ENCODE peak calls at places on chromosomes 11 and 22, in five cellular contexts. N is body of pancreas; B is CD8-positive, alpha-beta T cell; G is GM23338; Q is stimulated activated CD4-positive, alpha-beta T cell treated with anti-CD3 and anti-CD28 coated beads, Interleukin-12 subunit alpha, Interleukin-12 subunit beta, amount 100 ng/mL, for 4 hours. Y is an unnamed sample.

GRCh38 chr11:17703951-17704350 is 15.4 kb upstream of the MYOD1 start:
- DNase-seq in G (peak), B (no peak), Q (no peak), N (no peak), Y (peak)

GRCh38 chr11:73001615-73002014 is 140.5 kb downstream of the FCHSD2 start:
- DNase-seq in Q (no peak), B (no peak), N (peak), G (no peak), Y (no peak)

GRCh38 chr11:95485115-95485900 is 254.3 kb upstream of the SESN3 start:
- DNase-seq in G (no peak), B (no peak), N (no peak), Q (no peak), Y (peak)

GRCh38 chr22:24938741-24939341 is 7.7 kb downstream of the LHFPL7 start:
- DNase-seq in N (peak), Q (no peak), B (peak), G (peak), Y (peak)

GRCh38 chr11:111064118-111064517 is 181.4 kb upstream of the POU2AF2 start:
- DNase-seq in Q (no peak), G (no peak), N (no peak), B (no peak), Y (no peak)

GRCh38 chr11:116167706-116168458 is 604.9 kb downstream of the BUD13 start:
- DNase-seq in B (no peak), N (no peak), Q (no peak), G (no peak), Y (no peak)

GRCh38 chr11:65778431-65778900 is 2.3 kb downstream of the AP5B1 start:
- DNase-seq in Q (no peak), G (no peak), B (peak), N (no peak), Y (no peak)

GRCh38 chr11:44968510-44968909 is 17.8 kb upstream of the TP53I11 start:
- DNase-seq in G (no peak), B (no peak), N (no peak), Q (no peak), Y (no peak)

GRCh38 chr22:36010913-36011312 is 17.7 kb downstream of the RBFOX2 start:
- DNase-seq in Q (no peak), G (no peak), B (no peak), N (no peak), Y (no peak)

GRCh38 chr11:71246559-71246958 is 5.8 kb downstream of the SHANK2 start:
- DNase-seq in B (no peak), Q (no peak), G (peak), N (no peak), Y (no peak)

GRCh38 chr11:85827768-85828639 is 17.1 kb upstream of the SYTL2 start:
- DNase-seq in N (no peak), Q (no peak), G (no peak), B (peak), Y (no peak)

GRCh38 chr22:19166421-19166820 is 12.1 kb downstream of the SLC25A1 start:
- DNase-seq in Q (no peak), B (no peak), N (no peak), G (no peak), Y (no peak)

GRCh38 chr22:23700706-23701105 is 9.9 kb downstream of the RGL4 start:
- DNase-seq in B (no peak), N (peak), G (no peak), Q (no peak), Y (no peak)

GRCh38 chr11:10605941-10606381 is 37.5 kb upstream of the LYVE1 start:
- DNase-seq in B (no peak), Q (no peak), G (peak), N (peak), Y (no peak)

GRCh38 chr11:124481365-124482323 is 36.1 kb upstream of the OR8B8 start:
- DNase-seq in B (no peak), N (no peak), Q (no peak), G (peak), Y (peak)

GRCh38 chr11:60915250-60915914 is 1.4 kb downstream of the TMEM109 start:
- DNase-seq in N (peak), B (peak), G (peak), Q (peak), Y (peak)

GRCh38 chr11:117822031-117822521 is 2.5 kb downstream of the FXYD2 start:
- DNase-seq in Q (peak), N (peak), G (peak), B (peak), Y (peak)

GRCh38 chr11:10451399-10452116 is 3.5 kb upstream of the AMPD3 start:
- DNase-seq in G (no peak), B (no peak), Q (no peak), N (no peak), Y (no peak)

GRCh38 chr11:27427183-27427980 is 45.2 kb downstream of the LGR4 start:
- DNase-seq in N (peak), B (no peak), Q (no peak), G (peak), Y (no peak)

GRCh38 chr11:76610371-76610770 is 60.2 kb downstream of the LRRC32 start:
- DNase-seq in G (no peak), Q (no peak), N (no peak), B (no peak), Y (no peak)

GRCh38 chr11:130118636-130119387 is 40.8 kb upstream of the ST14 start:
- DNase-seq in N (no peak), G (no peak), Q (no peak), B (peak), Y (no peak)

GRCh38 chr22:50342651-50343540 is at the start of gene PPP6R2:
- DNase-seq in B (peak), Q (peak), G (peak), N (peak), Y (peak)

GRCh38 chr11:108916290-108916689 is 251.4 kb downstream of the DDX10 start:
- DNase-seq in B (no peak), Q (no peak), N (no peak), G (no peak), Y (no peak)

GRCh38 chr11:126477526-126478275 is 122.2 kb downstream of the ST3GAL4 start:
- DNase-seq in Q (no peak), N (no peak), G (no peak), B (no peak), Y (no peak)

Y was measured in HAP-1.